ENCODE peak calls at places on chromosomes 2 and 18, in ten cellular contexts. T is fibroblast of lung, V is adrenal gland, P is esophagus squamous epithelium, O is GM23248, B is endodermal cell, N is spleen, L is pancreas, D is IMR-90, W is body of pancreas. F is an unnamed sample. For H3K9me3, the result is how much of the 10 kb centered on the place peaks cover.

GRCh38 chr2:222878877-222879601 is 18.2 kb downstream of the ACSL3 start:
- DNase-seq in T (peak), V (no peak), P (no peak), O (peak), B (no peak), N (no peak), L (no peak), D (peak), W (no peak), F (no peak)

GRCh38 chr2:46164581-46165301 is 132.5 kb upstream of the EPAS1 start:
- DNase-seq in T (peak), V (peak), P (no peak), O (peak), B (no peak), N (no peak), L (peak), D (peak), W (peak), F (no peak)

GRCh38 chr2:236790991-236791390 is 221.4 kb downstream of the ACKR3 start:
- DNase-seq in T (peak), V (no peak), P (no peak), O (peak), B (no peak), N (no peak), L (no peak), D (no peak), W (no peak), F (no peak)

GRCh38 chr2:113080134-113080533 is 12.4 kb downstream of the IL1F10 start:
- DNase-seq in T (peak), V (peak), P (no peak), O (peak), B (peak), N (peak), L (no peak), D (no peak), W (peak), F (peak)

GRCh38 chr2:83196225-83196624 is 1262.9 kb downstream of the SUCLG1 start:
- DNase-seq in T (peak), V (no peak), P (no peak), O (peak), B (no peak), N (no peak), L (no peak), D (peak), W (no peak), F (no peak)

GRCh38 chr18:79644006-79644665 is 35.5 kb upstream of the CTDP1 start:
- DNase-seq in T (peak), V (peak), P (no peak), O (peak), B (peak), N (peak), L (peak), D (peak), W (peak), F (peak)

GRCh38 chr18:8704361-8705279 is 736 bp upstream of the MTCL1 start:
- DNase-seq in T (peak), V (peak), P (peak), O (peak), B (peak), N (peak), L (peak), D (peak), W (peak), F (peak)

GRCh38 chr18:31034541-31034940 is 8.0 kb downstream of the DSC3 start:
- DNase-seq in T (no peak), V (no peak), P (no peak), O (no peak), B (no peak), N (no peak), L (no peak), D (no peak), W (no peak), F (no peak)

GRCh38 chr18:58310517-58310916 is 266.5 kb downstream of the NEDD4L start:
- DNase-seq in T (peak), V (no peak), P (no peak), O (no peak), B (no peak), N (peak), L (peak), D (no peak), W (peak), F (peak)

GRCh38 chr2:46748121-46748520 is 167.5 kb downstream of the MCFD2 start:
- DNase-seq in T (peak), V (no peak), P (no peak), O (peak), B (no peak), N (no peak), L (no peak), D (peak), W (no peak), F (no peak)

GRCh38 chr2:3606028-3606369 is 11.1 kb downstream of the COLEC11 start:
- DNase-seq in T (no peak), V (no peak), P (no peak), O (no peak), B (no peak), N (peak), L (no peak), D (no peak), W (no peak), F (no peak)

GRCh38 chr2:219021591-219021990 is 19.7 kb downstream of the CFAP65 start:
- DNase-seq in T (no peak), V (no peak), P (no peak), O (no peak), B (no peak), N (peak), L (no peak), D (no peak), W (no peak), F (no peak)

GRCh38 chr2:189363559-189363958 is 77.7 kb upstream of the WDR75 start:
- DNase-seq in T (peak), V (no peak), P (no peak), O (peak), B (no peak), N (no peak), L (no peak), D (peak), W (no peak), F (no peak)

GRCh38 chr2:37323770-37324535 is 680 bp downstream of the PRKD3 start:
- DNase-seq in T (peak), V (peak), P (no peak), O (peak), B (no peak), N (peak), L (no peak), D (peak), W (peak), F (peak)

GRCh38 chr2:25279091-25279651 is 62.6 kb downstream of the DNMT3A start:
- DNase-seq in T (peak), V (peak), P (peak), O (peak), B (no peak), N (peak), L (no peak), D (no peak), W (peak), F (no peak)

DNA sequence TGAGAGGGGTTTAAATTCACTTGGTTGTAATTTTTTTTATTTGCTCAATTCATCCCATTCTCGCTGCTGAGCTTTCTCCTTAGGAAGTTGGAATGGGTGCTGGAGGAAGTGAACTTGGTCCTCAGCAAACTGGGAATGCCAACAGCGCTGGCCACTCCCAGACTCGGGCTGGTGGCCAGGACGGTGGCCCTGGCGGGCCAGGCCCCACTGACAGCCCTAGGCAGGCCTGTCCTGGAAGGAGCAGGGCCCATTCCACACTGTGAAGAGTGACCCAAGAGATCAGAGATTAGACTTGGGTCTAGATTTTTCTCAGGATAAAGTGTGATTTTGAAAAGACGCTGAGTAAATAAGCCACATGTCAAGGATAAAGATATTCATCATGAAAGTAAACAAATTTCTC is 132.7 kb downstream of the HDAC4 start:
- DNase-seq in T (no peak), V (peak), P (no peak), O (peak), B (no peak), N (peak), L (peak), D (no peak), W (peak), F (no peak)
- H3K27ac ChIP-seq in T (peak), V (peak), P (peak), O (peak), B (peak), N (peak), L (peak), D (peak), W (peak), F (no peak)

DNA sequence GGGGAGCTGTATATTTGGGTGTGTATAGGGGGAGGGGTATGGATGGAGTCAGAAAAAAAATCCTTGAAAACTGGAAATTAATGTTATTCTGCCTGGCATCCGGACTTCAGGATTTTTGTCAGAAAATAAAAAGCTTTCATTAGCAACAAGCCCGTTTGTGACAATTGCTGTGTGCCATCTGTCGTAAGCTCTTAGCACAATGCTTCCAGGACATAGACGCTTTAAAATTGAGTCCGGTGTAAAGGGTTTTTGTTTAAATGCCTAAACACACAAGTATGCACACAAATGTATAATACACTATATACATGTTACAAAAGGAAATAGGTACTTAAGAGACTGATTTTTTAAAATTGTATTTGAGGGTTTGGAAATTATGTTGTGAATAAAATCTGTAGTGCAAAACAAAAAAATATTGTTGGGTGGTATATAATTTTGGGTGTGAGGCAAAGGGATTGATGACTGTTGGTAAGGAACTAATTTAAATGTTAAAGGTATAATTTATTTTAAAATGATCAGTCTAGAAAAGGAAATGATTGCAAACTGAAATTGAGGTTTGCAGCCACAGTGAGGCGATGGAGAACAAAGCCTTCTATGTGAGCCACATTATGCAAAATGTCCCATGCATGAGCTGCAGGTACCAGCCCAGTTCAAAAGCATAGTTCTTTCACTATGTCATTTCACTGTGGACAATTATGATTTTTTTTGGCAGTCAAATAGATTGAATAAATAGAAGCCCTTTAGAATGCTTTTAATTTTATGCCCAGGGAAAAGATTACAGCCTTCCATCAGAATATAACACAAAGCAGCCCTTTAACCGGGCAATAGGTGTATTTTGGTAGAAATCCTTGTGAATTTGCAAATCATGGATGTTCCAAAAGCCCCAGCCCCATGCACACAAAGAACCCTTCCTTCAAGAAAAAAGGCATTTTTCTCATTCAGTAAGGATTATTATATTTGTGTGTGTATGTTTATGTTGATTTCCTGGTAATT is 1.5 kb downstream of the MAP2 start:
- DNase-seq in T (peak), V (peak), P (no peak), O (peak), B (peak), N (no peak), L (peak), D (peak), W (peak), F (no peak)
- H3K4me3 ChIP-seq in T (peak), V (no peak), P (peak), O (peak), B (peak), N (no peak), L (peak), D (no peak), W (peak), F (no peak)

GRCh38 chr2:160085662-160086061 is 23.2 kb upstream of the PLA2R1 start:
- DNase-seq in T (no peak), V (no peak), P (no peak), O (no peak), B (no peak), N (no peak), L (no peak), D (no peak), W (no peak), F (no peak)
- H3K9me3 ChIP-seq in T (under half), V (under half), P (under half), O (under half), B (half or more), N (half or more), L (under half), D (under half), W (under half), F (under half)

DNA sequence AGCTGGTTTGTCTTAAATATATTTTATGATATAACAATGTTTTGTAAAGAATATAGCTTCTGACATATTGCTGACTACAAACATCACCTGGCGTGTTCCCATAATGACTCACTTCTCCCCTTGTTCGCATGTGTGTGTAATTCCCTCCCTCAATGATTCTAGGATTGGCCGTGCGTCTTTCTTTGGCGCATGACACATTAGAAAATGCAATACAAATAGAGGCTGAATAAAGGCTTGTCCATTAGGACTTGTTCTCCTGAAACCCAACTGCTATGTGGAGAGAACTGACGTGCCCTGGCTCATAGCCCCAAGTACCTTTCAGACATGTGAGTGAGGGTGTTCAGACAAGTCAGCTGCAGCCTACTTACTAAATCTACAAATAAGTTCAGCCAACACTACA is 159.7 kb upstream of the CDH20 start:
- DNase-seq in T (peak), V (no peak), P (no peak), O (no peak), B (no peak), N (no peak), L (no peak), D (no peak), W (no peak), F (no peak)
- H3K27ac ChIP-seq in T (no peak), V (no peak), P (no peak), O (no peak), B (no peak), N (no peak), L (no peak), D (no peak), W (no peak), F (no peak)

DNA sequence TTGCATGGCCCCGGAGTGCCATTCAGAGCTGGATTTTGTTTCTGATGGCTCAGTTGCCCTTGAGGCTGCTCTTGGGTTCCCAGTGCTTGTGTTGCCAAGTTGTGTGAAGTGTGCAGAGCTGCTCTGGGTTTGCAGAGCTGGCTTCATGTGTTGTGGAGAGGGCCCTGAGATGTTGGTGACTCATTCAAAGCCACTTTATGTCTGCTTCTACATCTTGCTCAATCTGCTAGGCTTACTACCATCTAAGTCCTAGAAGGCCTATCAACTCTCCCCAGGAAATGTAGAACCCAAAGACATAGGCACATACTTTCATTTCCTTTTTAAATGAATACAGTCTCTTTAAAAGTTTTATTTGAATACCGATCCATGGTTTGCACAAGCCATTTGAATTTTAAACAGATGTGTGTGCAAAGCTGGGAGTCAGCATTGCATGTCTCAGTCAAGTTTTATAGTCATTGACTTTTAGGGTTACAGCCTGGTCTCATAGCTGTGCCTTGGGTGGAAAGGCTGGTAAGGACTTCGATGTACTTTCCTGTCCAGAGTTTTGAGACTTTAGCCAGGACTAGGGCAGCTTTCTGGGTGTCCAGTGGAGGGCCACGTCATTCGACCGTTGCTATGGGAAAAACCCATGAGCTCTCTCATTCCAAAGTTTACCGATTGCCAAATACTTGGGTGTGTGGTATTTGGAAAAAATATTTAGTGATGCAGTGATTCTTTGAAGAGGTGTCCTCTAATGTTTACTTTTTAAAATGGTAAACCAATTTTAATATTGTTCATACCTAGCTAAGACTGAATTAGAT is 105.0 kb downstream of the LTBP1 start:
- DNase-seq in T (peak), V (peak), P (no peak), O (peak), B (no peak), N (no peak), L (no peak), D (peak), W (no peak), F (no peak)
- H3K4me3 ChIP-seq in T (no peak), V (no peak), P (no peak), O (peak), B (no peak), N (no peak), L (no peak), D (no peak), W (no peak), F (no peak)

GRCh38 chr2:115529627-115530026 is 1087.2 kb downstream of the DPP10 start:
- DNase-seq in T (no peak), V (no peak), P (no peak), O (no peak), B (no peak), N (no peak), L (no peak), D (no peak), W (no peak), F (no peak)
- H3K9me3 ChIP-seq in T (under half), V (under half), P (under half), O (under half), B (under half), N (under half), L (under half), D (under half), W (under half), F (under half)

GRCh38 chr2:57878573-57878910 is 168.1 kb upstream of the VRK2 start:
- DNase-seq in T (no peak), V (no peak), P (no peak), O (no peak), B (no peak), N (no peak), L (no peak), D (no peak), W (peak), F (no peak)
- H3K27ac ChIP-seq in T (no peak), V (no peak), P (no peak), O (no peak), B (no peak), N (no peak), L (no peak), D (no peak), W (no peak), F (no peak)

GRCh38 chr2:96538487-96539214 is 2.1 kb downstream of the ARID5A start:
- DNase-seq in T (peak), V (peak), P (peak), O (peak), B (peak), N (peak), L (no peak), D (no peak), W (peak), F (peak)

GRCh38 chr2:96540136-96540535 is 3.6 kb downstream of the ARID5A start:
- DNase-seq in T (peak), V (no peak), P (no peak), O (peak), B (peak), N (no peak), L (no peak), D (peak), W (no peak), F (no peak)

GRCh38 chr2:96541326-96541725 is 4.8 kb downstream of the ARID5A start:
- DNase-seq in T (no peak), V (no peak), P (no peak), O (peak), B (no peak), N (no peak), L (no peak), D (peak), W (no peak), F (no peak)

GRCh38 chr2:96537734-96538486 is 1.4 kb downstream of the ARID5A start:
- DNase-seq in T (no peak), V (no peak), P (no peak), O (peak), B (peak), N (peak), L (no peak), D (no peak), W (no peak), F (peak)

DNA sequence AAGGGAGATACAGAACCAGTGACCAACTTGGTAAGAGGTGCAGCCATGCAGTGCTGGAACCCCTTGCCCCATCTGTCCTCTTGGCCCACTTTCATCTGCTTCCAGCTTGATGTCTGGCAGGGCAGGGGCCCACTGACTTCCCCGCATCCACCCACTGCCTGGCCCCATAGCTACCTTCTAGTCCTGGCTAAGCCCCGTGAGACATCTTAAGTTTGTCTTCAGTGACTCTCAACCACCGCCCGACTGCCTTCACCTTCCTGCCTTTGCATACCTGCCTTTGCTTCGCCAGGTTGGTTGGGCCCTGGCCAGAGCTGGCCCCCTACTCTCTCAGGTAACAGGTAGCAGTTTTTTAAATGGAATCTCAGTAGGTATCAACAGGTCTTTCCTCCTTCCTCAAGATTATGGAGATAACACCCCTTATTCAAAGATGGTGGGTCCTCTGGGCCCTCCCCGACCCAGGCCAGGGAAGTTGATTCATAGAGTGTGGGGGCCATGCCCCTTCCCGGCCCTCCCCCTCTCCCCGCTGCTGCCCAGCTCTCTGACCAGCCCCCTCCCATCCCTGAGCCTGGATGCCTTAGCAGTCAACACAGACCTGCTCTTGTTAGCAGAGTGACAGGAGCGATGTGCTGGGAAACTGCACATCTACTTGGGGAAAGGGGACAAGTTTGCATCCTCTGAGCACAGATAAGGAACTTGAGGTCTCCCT is 2.8 kb downstream of the ARID5A start:
- DNase-seq in T (no peak), V (no peak), P (no peak), O (no peak), B (peak), N (peak), L (no peak), D (no peak), W (no peak), F (no peak)
- H3K4me3 ChIP-seq in T (no peak), V (no peak), P (peak), O (no peak), B (peak), N (peak), L (no peak), D (no peak), W (no peak), F (peak)

F was measured in naive thymus-derived CD4-positive, alpha-beta T cell.